ENCODE peak calls at places on chromosomes 6 and 20, in nine cellular contexts. I, H, L, T, Y, G, E, J and B are unnamed samples.

GRCh38 chr6:153436346-153436745 is 305.3 kb upstream of the RGS17 start:
- DNase-seq in T (no peak), E (no peak), I (peak), L (no peak), H (no peak), J (no peak), Y (no peak), G (no peak), B (no peak)

GRCh38 chr20:32578840-32579239 is 6.3 kb downstream of the NOL4L start:
- DNase-seq in L (no peak), J (no peak), E (no peak), G (no peak), T (no peak), H (no peak), Y (no peak), I (no peak), B (no peak)

GRCh38 chr6:92541457-92542060 is 877.8 kb downstream of the EPHA7 start:
- DNase-seq in E (no peak), H (no peak), T (no peak), I (no peak), Y (no peak), L (no peak), J (no peak), G (no peak), B (no peak)

GRCh38 chr20:1001981-1002681 is at the start of gene RSPO4:
- DNase-seq in G (no peak), Y (no peak), I (no peak), E (no peak), H (no peak), J (no peak), T (no peak), L (no peak), B (no peak)

GRCh38 chr20:59334616-59335300 is 34.3 kb downstream of the EDN3 start:
- DNase-seq in E (no peak), G (no peak), J (no peak), I (no peak), T (no peak), H (no peak), L (no peak), Y (no peak), B (no peak)

GRCh38 chr20:6828794-6829423 is 61.4 kb downstream of the BMP2 start:
- DNase-seq in T (peak), E (no peak), G (peak), I (peak), H (peak), Y (peak), J (peak), L (peak), B (peak)

GRCh38 chr6:77292564-77293546 is 170.4 kb downstream of the HTR1B start:
- DNase-seq in L (peak), T (peak), H (no peak), E (no peak), J (no peak), I (no peak), G (no peak), Y (no peak), B (peak)

GRCh38 chr6:143843689-143844405 is 709 bp downstream of the LTV1 start:
- DNase-seq in J (no peak), I (peak), E (no peak), L (peak), G (no peak), Y (no peak), T (peak), H (peak), B (peak)

GRCh38 chr6:160147146-160147536 is 25.5 kb downstream of the SLC22A1 start:
- DNase-seq in Y (no peak), J (no peak), G (no peak), H (no peak), T (no peak), I (no peak), L (no peak), E (no peak), B (no peak)

GRCh38 chr20:33796263-33796906 is 14.8 kb upstream of the CHMP4B start:
- DNase-seq in G (no peak), E (no peak), J (no peak), H (no peak), L (no peak), I (peak), Y (no peak), T (no peak), B (no peak)

GRCh38 chr6:15065603-15066002 is 180.3 kb upstream of the JARID2 start:
- DNase-seq in J (no peak), Y (no peak), H (no peak), L (peak), T (no peak), I (no peak), G (no peak), E (no peak), B (no peak)

GRCh38 chr6:16559091-16559490 is 202.2 kb downstream of the ATXN1 start:
- DNase-seq in J (no peak), E (no peak), Y (no peak), I (no peak), H (no peak), G (no peak), L (no peak), T (no peak), B (peak)

GRCh38 chr6:44771647-44772415 is 384.3 kb downstream of the CDC5L start:
- DNase-seq in Y (no peak), L (no peak), G (peak), J (no peak), T (peak), I (peak), H (no peak), E (no peak), B (no peak)

GRCh38 chr6:139519571-139520031 is 145.2 kb upstream of the CITED2 start:
- DNase-seq in I (no peak), H (no peak), G (no peak), J (no peak), L (peak), Y (no peak), T (peak), E (no peak), B (peak)

GRCh38 chr6:144063744-144064401 is 31.5 kb downstream of the SF3B5 start:
- DNase-seq in E (peak), I (peak), J (peak), T (peak), L (peak), Y (peak), G (peak), H (peak), B (no peak)